ENCODE peak calls at places on chromosomes 3 and 15, in seven cellular contexts. F is transverse colon, N is upper lobe of right lung, I is choroid plexus epithelial cell, Z is neural progenitor cell, M is psoas muscle, B is PC-9. G is an unnamed sample.

GRCh38 chr15:40353697-40354096 is 2.9 kb downstream of the PHGR1 start:
- DNase-seq in F (peak; percentile 83), N (no peak), I (no peak), Z (no peak), M (no peak), B (no peak), G (peak; percentile 44)

GRCh38 chr15:95059346-95059905 is 828.1 kb downstream of the MCTP2 start:
- DNase-seq in F (no peak), N (no peak), I (no peak), Z (no peak), M (no peak), B (no peak), G (no peak)

GRCh38 chr3:8278448-8278847 is 223.2 kb upstream of the LMCD1 start:
- DNase-seq in F (no peak), N (no peak), I (no peak), Z (no peak), M (no peak), B (no peak), G (no peak)

GRCh38 chr15:39431371-39431770 is 149.5 kb upstream of the THBS1 start:
- DNase-seq in F (no peak), N (no peak), I (peak; percentile 62), Z (no peak), M (no peak), B (no peak), G (no peak)

GRCh38 chr3:65545429-65545828 is 493.3 kb downstream of the MAGI1 start:
- DNase-seq in F (no peak), N (no peak), I (peak; percentile 58), Z (no peak), M (no peak), B (peak; percentile 86), G (no peak)

GRCh38 chr3:11734-12133 is 184.8 kb upstream of the CHL1 start:
- DNase-seq in F (no peak), N (no peak), I (no peak), Z (peak; percentile 34), M (no peak), B (no peak), G (no peak)

GRCh38 chr3:8938021-8938420 is 25.3 kb downstream of the RAD18 start:
- DNase-seq in F (no peak), N (no peak), I (peak; percentile 79), Z (peak; percentile 12), M (no peak), B (no peak), G (no peak)

GRCh38 chr3:38588276-38588971 is 61.1 kb downstream of the SCN5A start:
- DNase-seq in F (peak; percentile 2), N (peak; percentile 52), I (no peak), Z (no peak), M (no peak), B (no peak), G (peak; percentile 2)

GRCh38 chr3:56923546-56924224 is 121.9 kb upstream of the ARHGEF3 start:
- DNase-seq in F (peak; percentile 64), N (no peak), I (peak; percentile 55), Z (no peak), M (no peak), B (peak; percentile 83), G (peak; percentile 40)

GRCh38 chr3:196246612-196247308 is 30.4 kb downstream of the SLC51A start:
- DNase-seq in F (no peak), N (no peak), I (peak; percentile 62), Z (no peak), M (no peak), B (no peak), G (no peak)

GRCh38 chr15:25181290-25182097 is 226.7 kb downstream of the SNRPN start:
- DNase-seq in F (peak; percentile 3), N (peak; percentile 40), I (no peak), Z (no peak), M (peak; percentile 7), B (no peak), G (peak; percentile 10)

GRCh38 chr3:177463863-177464262 is 266.6 kb upstream of the TBL1XR1 start:
- DNase-seq in F (no peak), N (no peak), I (peak; percentile 73), Z (no peak), M (no peak), B (no peak), G (no peak)

GRCh38 chr15:59702351-59702750 is 13.2 kb upstream of the BNIP2 start:
- DNase-seq in F (no peak), N (no peak), I (no peak), Z (no peak), M (no peak), B (no peak), G (no peak)

GRCh38 chr3:197940745-197941384 is 9.1 kb upstream of the RPL35A start:
- DNase-seq in F (no peak), N (no peak), I (no peak), Z (no peak), M (no peak), B (no peak), G (no peak)

GRCh38 chr15:88908123-88908522 is 5.1 kb downstream of the MFGE8 start:
- DNase-seq in F (no peak), N (peak; percentile 49), I (no peak), Z (no peak), M (no peak), B (no peak), G (no peak)

GRCh38 chr3:15794842-15795562 is 2.8 kb downstream of the ANKRD28 start:
- DNase-seq in F (no peak), N (no peak), I (peak; percentile 60), Z (no peak), M (no peak), B (no peak), G (no peak)

GRCh38 chr3:53219897-53220483 is 35.8 kb downstream of the TKT start:
- DNase-seq in F (peak; percentile 88), N (peak; percentile 92), I (peak; percentile 86), Z (peak; percentile 90), M (peak; percentile 81), B (peak; percentile 61), G (peak; percentile 76)

DNA sequence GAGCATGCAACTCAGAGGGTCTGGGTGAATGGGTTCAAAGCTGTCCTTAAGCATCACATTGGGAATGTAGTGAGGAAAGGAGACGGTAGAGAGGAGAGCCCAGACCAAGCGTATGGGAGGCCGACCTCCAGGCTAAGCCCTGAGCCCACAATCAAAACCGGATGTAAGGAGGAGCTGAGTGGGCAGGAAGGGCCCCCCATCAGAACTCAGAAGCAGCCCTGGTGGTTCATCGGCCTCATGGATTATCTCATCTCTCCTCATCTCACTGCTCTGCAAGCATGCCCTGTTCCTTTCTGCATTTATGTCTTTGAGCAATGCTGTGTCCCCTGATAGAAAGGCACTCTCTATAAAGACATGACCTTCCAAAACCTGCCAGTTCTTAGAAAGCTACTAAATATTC is 6.2 kb downstream of the HDC start:
- DNase-seq in F (no peak), N (no peak), I (no peak), Z (no peak), M (no peak), B (no peak), G (no peak)
- H3K4me3 ChIP-seq in F (no peak overlapping the region), N (no peak overlapping the region), I (no peak overlapping the region), Z (no peak overlapping the region), M (no peak overlapping the region), B (no peak overlapping the region), G (no peak overlapping the region)

GRCh38 chr15:31345606-31346366 is 19.2 kb downstream of the KLF13 start:
- DNase-seq in F (no peak), N (peak; percentile 63), I (no peak), Z (no peak), M (no peak), B (no peak), G (no peak)

GRCh38 chr15:31347981-31348803 is 21.6 kb downstream of the KLF13 start:
- DNase-seq in F (no peak), N (peak; percentile 55), I (no peak), Z (no peak), M (no peak), B (no peak), G (no peak)

GRCh38 chr15:31347067-31347975 is 20.7 kb downstream of the KLF13 start:
- DNase-seq in F (no peak), N (peak; percentile 68), I (no peak), Z (no peak), M (no peak), B (no peak), G (no peak)

GRCh38 chr15:31344824-31345605 is 18.4 kb downstream of the KLF13 start:
- DNase-seq in F (peak; percentile 89), N (peak; percentile 76), I (no peak), Z (no peak), M (peak; percentile 50), B (no peak), G (no peak)

DNA sequence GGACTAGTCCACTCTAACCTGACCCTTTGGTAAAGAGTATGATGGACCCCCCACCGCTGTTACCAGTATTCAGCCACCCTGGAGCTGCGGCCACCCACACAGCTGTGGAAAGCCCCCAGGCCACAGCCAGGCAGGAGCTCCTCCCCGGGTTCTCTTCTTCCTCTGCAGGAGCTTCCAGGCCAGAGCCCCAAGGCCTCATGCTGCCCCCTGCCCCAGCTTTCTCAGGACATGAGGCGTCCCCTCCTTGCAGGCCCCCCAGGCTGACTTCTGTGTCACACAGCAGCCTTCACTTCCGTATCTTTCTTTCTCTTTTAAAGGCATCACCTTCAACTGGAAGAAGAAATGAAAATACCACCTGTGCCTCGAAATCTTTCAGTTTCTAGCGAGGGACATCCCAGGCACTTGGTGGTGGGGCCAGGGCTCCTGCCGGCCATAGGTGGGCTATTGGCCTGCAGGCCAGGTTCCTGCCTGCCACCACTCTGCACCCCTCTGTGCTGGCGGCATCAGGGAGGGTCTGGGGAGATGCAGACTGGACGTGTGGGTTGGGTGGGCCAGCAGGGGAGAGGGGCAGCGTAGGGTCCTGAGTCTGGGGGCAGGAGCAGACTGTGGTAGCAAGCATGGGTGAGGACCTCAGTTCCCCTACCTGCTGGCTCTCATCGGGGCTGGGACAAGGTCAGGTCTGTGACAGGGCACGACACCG is 19.9 kb downstream of the KLF13 start:
- DNase-seq in F (no peak), N (peak; percentile 54), I (peak; percentile 48), Z (no peak), M (no peak), B (no peak), G (no peak)
- H3K4me3 ChIP-seq in F (peak overlapping the region; percentile 11), N (peak overlapping the region; percentile 34), I (no peak overlapping the region), Z (no peak overlapping the region), M (peak overlapping the region; percentile 44), B (no peak overlapping the region), G (no peak overlapping the region)

GRCh38 chr3:23671901-23672589 is 133.7 kb upstream of the UBE2E1 start:
- DNase-seq in F (peak; percentile 79), N (peak; percentile 72), I (peak; percentile 49), Z (no peak), M (peak; percentile 14), B (peak; percentile 89), G (peak; percentile 19)
- H3K4me3 ChIP-seq in F (peak overlapping the region; percentile 43), N (peak overlapping the region; percentile 44), I (peak overlapping the region; percentile 59), Z (no peak overlapping the region), M (peak overlapping the region; percentile 54), B (peak overlapping the region; percentile 54), G (peak overlapping the region; percentile 16)

GRCh38 chr15:80778621-80778963 is 578 bp upstream of the CEMIP start:
- DNase-seq in F (no peak), N (no peak), I (no peak), Z (no peak), M (no peak), B (peak; percentile 39), G (no peak)

GRCh38 chr15:80779658-80780415 is 667 bp downstream of the CEMIP start:
- DNase-seq in F (peak; percentile 11), N (peak; percentile 67), I (peak; percentile 62), Z (peak; percentile 51), M (peak; percentile 14), B (peak; percentile 39), G (no peak)

GRCh38 chr15:80777836-80778620 is 1.1 kb upstream of the CEMIP start:
- DNase-seq in F (no peak), N (no peak), I (peak; percentile 41), Z (no peak), M (no peak), B (peak; percentile 86), G (no peak)

GRCh38 chr15:80780416-80781221 is 1.4 kb downstream of the CEMIP start:
- DNase-seq in F (peak; percentile 53), N (peak; percentile 82), I (peak; percentile 67), Z (peak; percentile 92), M (peak; percentile 38), B (no peak), G (peak; percentile 42)

GRCh38 chr15:80778964-80779657 is at the start of gene CEMIP:
- DNase-seq in F (peak; percentile 82), N (peak; percentile 89), I (peak; percentile 90), Z (peak; percentile 92), M (peak; percentile 63), B (peak; percentile 62), G (peak; percentile 91)
- H3K4me3 ChIP-seq in F (peak within 1 kb of the TSS; percentile 62), N (peak within 1 kb of the TSS; percentile 51), I (peak within 1 kb of the TSS; percentile 68), Z (peak within 1 kb of the TSS; percentile 64), M (peak within 1 kb of the TSS; percentile 70), B (peak within 1 kb of the TSS; percentile 75), G (peak within 1 kb of the TSS; percentile 41)

G was measured in ovary.